ENCODE peak calls at places on chromosomes 13 and 19, in nine cellular contexts. D, M, K, B, H, W, V, O and Z are unnamed samples.

GRCh38 chr19:41638624-41639023 is 11.8 kb upstream of the CEACAM4 start:
- DNase-seq in D (no peak), M (no peak), K (no peak), B (no peak), H (no peak), W (no peak), V (no peak), O (no peak), Z (no peak)

GRCh38 chr13:51246005-51246404 is 23.8 kb downstream of the FAM124A start:
- DNase-seq in D (no peak), M (no peak), K (no peak), B (no peak), H (no peak), W (no peak), V (no peak), O (peak; percentile 22), Z (no peak)

GRCh38 chr19:38654478-38655079 is 7.1 kb downstream of the ACTN4 start:
- DNase-seq in D (no peak), M (no peak), K (no peak), B (peak; percentile 67), H (no peak), W (no peak), V (no peak), O (no peak), Z (no peak)

GRCh38 chr19:18832331-18833140 is 777 bp downstream of the UPF1 start:
- DNase-seq in D (peak; percentile 70), M (no peak), K (no peak), B (peak; percentile 12), H (no peak), W (peak; percentile 47), V (peak; percentile 67), O (peak; percentile 35), Z (peak; percentile 29)

GRCh38 chr19:2607712-2608601 is 94.5 kb downstream of the GNG7 start:
- DNase-seq in D (no peak), M (no peak), K (no peak), B (no peak), H (no peak), W (no peak), V (peak; percentile 38), O (peak; percentile 62), Z (no peak)

GRCh38 chr13:56459291-56459690 is 681.4 kb upstream of the PRR20A start:
- DNase-seq in D (no peak), M (no peak), K (no peak), B (no peak), H (no peak), W (no peak), V (no peak), O (no peak), Z (no peak)

GRCh38 chr13:39767791-39768564 is 112.5 kb downstream of the COG6 start:
- DNase-seq in D (peak; percentile 10), M (no peak), K (no peak), B (no peak), H (no peak), W (no peak), V (no peak), O (no peak), Z (no peak)

GRCh38 chr13:114264886-114265611 is 16.4 kb upstream of the UPF3A start:
- DNase-seq in D (no peak), M (no peak), K (no peak), B (peak; percentile 66), H (no peak), W (no peak), V (no peak), O (no peak), Z (no peak)

GRCh38 chr19:43439183-43440063 is 24.7 kb downstream of the TEX101 start:
- DNase-seq in D (no peak), M (no peak), K (no peak), B (peak; percentile 35), H (no peak), W (no peak), V (no peak), O (no peak), Z (peak; percentile 96)

DNA sequence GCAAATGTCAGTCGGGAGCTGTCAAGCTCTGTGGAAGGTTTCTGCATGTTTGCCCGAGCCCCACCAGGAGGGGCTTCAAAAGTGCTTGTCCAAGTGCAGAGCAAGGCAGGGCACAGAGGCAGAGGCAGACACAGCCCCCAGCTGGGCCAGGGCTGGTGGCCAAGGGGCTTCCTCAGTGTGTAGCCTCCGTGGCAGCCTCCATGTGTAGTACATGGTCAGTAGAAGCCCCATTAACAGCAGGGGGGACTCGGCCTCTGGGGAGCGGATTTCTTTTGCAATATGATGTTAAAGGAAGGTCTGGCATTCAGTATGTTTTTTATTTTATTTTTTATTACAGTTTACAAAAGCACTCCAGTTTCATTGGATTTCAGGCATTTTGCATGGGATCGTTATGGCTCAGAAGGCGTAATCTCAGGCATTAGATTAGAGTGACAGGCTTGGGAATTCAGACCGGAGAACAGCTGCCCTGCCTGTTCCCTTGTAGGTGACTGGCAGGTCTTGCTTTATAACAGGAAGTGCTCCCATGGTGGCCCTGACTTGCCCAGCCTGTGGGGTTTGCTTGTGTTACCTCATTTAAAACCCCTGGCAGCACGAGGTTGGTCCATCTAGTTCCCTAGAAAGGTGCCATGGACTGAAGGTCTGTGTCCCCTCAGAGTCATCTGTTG is 129.2 kb downstream of the KDM4B start:
- DNase-seq in D (no peak), M (no peak), K (no peak), B (no peak), H (no peak), W (no peak), V (no peak), O (no peak), Z (no peak)
- H3K4me1 ChIP-seq in D (no peaks in the 10 kb centered on the region), M (peaks cover 18% of the 10 kb centered on the region), K (no peaks in the 10 kb centered on the region), B (no peaks in the 10 kb centered on the region), H (no peaks in the 10 kb centered on the region), W (peaks cover 20% of the 10 kb centered on the region), V (peaks cover 6% of the 10 kb centered on the region), O (no peaks in the 10 kb centered on the region), Z (no peaks in the 10 kb centered on the region)

DNA sequence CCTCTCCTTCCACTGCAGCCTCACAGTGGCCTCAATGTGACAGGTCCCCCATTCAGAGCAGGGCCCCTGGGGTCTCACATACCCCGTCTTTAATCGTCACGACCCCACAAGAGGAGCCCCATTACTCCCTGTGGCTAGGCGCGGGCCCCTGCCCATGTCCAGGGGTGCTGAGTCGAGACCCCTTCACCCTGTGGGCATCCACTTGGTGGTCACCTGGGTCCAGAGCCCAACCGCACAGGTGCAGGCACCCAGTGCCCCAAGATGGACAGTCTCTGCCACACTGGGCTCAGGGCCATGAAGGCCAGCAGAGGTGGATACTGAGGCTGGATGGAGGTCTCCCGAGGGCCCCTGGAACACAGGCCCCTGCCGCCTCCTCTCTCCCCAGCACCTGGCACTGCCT is 3.0 kb downstream of the TMEM259 start:
- DNase-seq in D (no peak), M (no peak), K (no peak), B (no peak), H (no peak), W (no peak), V (no peak), O (no peak), Z (no peak)
- H3K4me1 ChIP-seq in D (peaks cover 8% of the 10 kb centered on the region), M (peaks cover 62% of the 10 kb centered on the region), K (peaks cover 16% of the 10 kb centered on the region), B (peaks cover 20% of the 10 kb centered on the region), H (peaks cover 35% of the 10 kb centered on the region), W (peaks cover 50% of the 10 kb centered on the region), V (peaks cover 33% of the 10 kb centered on the region), O (peaks cover 39% of the 10 kb centered on the region), Z (peaks cover 37% of the 10 kb centered on the region)

GRCh38 chr13:74027161-74027779 is 106.9 kb downstream of the KLF12 start:
- DNase-seq in D (no peak), M (no peak), K (no peak), B (no peak), H (no peak), W (no peak), V (no peak), O (no peak), Z (no peak)
- H3K4me1 ChIP-seq in D (peaks cover 41% of the 10 kb centered on the region), M (no peaks in the 10 kb centered on the region), K (no peaks in the 10 kb centered on the region), B (no peaks in the 10 kb centered on the region), H (no peaks in the 10 kb centered on the region), W (no peaks in the 10 kb centered on the region), V (no peaks in the 10 kb centered on the region), O (no peaks in the 10 kb centered on the region), Z (no peaks in the 10 kb centered on the region)

DNA sequence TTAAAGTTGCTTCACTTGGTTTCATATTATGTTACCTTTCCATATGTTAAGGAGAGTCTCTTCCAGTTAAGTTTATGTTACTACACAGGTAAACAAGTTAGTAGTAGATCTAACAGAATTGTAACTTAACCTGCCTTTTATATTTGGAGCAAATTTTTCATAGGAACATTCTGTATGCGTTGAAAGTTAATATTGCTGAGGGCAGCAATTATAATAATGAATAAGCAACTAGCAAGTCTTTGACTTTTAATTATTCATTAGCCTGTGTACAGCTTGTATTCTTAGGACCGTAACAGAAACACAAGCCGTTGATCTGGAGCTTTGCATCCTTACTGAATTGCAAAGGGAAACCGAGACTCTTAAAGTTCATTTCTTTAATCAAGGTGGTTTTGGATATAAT is 11.6 kb downstream of the SUGT1 start:
- DNase-seq in D (no peak), M (no peak), K (no peak), B (no peak), H (no peak), W (no peak), V (no peak), O (no peak), Z (no peak)
- H3K4me1 ChIP-seq in D (no peaks in the 10 kb centered on the region), M (no peaks in the 10 kb centered on the region), K (no peaks in the 10 kb centered on the region), B (no peaks in the 10 kb centered on the region), H (no peaks in the 10 kb centered on the region), W (no peaks in the 10 kb centered on the region), V (no peaks in the 10 kb centered on the region), O (no peaks in the 10 kb centered on the region), Z (no peaks in the 10 kb centered on the region)

GRCh38 chr13:48533207-48533499 is 273 bp upstream of the RCBTB2 start:
- DNase-seq in D (no peak), M (no peak), K (no peak), B (no peak), H (no peak), W (no peak), V (no peak), O (no peak), Z (no peak)

GRCh38 chr13:48531416-48532145 is 1.3 kb downstream of the RCBTB2 start:
- DNase-seq in D (no peak), M (no peak), K (no peak), B (no peak), H (no peak), W (no peak), V (no peak), O (peak; percentile 27), Z (no peak)

GRCh38 chr13:48532146-48532472 is 771 bp downstream of the RCBTB2 start:
- DNase-seq in D (no peak), M (no peak), K (no peak), B (peak; percentile 76), H (no peak), W (no peak), V (no peak), O (peak; percentile 39), Z (no peak)

GRCh38 chr13:48533986-48534600 is 1.2 kb upstream of the RCBTB2 start:
- DNase-seq in D (no peak), M (no peak), K (no peak), B (no peak), H (no peak), W (no peak), V (no peak), O (no peak), Z (no peak)

DNA sequence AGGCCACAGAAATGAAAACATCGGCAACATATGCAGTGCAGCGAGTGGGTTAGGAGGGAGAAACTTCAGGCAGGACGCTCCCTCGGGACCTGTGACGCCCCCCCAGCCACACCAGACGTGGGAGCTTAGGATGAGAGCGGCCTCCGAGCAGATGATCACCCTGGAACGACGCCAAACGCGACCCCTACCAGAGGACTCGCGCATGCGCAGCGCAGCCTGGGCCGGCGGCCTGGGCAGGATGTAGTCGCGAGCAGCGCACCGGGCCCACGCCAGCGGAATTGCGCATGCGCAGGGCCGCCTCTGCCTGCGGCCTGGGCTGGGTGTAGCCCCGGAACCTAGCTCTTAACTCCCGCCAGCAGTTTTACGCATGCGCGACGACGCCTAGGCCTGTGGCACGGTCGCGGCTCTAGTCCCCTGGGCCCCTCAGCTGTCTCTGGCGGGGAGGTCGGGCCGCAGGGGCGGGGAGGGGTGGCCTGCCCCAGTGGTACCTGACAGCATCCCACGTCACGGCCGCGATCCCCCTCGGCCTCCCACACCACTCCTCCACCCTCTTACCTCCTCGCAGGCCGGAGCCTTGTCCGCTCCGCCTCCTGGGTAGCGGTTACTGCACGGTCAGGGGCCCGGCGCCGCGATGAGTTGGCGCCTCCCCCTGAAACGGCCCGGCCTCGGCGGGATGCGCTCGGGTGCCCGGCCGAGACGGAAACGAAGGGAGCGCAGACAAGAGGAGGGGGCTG is at the start of gene RCBTB2:
- DNase-seq in D (peak; percentile 98), M (peak; percentile 97), K (peak; percentile 95), B (peak; percentile 98), H (peak; percentile 91), W (peak; percentile 98), V (peak; percentile 100), O (peak; percentile 98), Z (peak; percentile 97)
- H3K4me1 ChIP-seq in D (peaks cover 11% of the 10 kb centered on the region), M (peaks cover 13% of the 10 kb centered on the region), K (no peaks in the 10 kb centered on the region), B (no peaks in the 10 kb centered on the region), H (no peaks in the 10 kb centered on the region), W (peaks cover 9% of the 10 kb centered on the region), V (no peaks in the 10 kb centered on the region), O (peaks cover 4% of the 10 kb centered on the region), Z (peaks cover 8% of the 10 kb centered on the region)